ENCODE peak calls at places on chromosomes 11 and 22, in nine cellular contexts. One of them, this sample, is unnamed.

GRCh38 chr22:24482586-24482985 is 12.5 kb upstream of the UPB1 start:
- DNase-seq in lower leg skin: no peak
- DNase-seq in stomach: no peak
- DNase-seq in body of pancreas: no peak
- DNase-seq in HCT116: no peak
- DNase-seq in GM12878: no peak
- DNase-seq in A549: no peak
- DNase-seq in transverse colon: no peak
- DNase-seq in spleen: no peak
- DNase-seq in this sample: no peak

GRCh38 chr11:46296520-46297448 is 19.3 kb downstream of the CREB3L1 start:
- DNase-seq in lower leg skin: no peak
- DNase-seq in stomach: no peak
- DNase-seq in body of pancreas: peak; percentile 43
- DNase-seq in HCT116: no peak
- DNase-seq in GM12878: no peak
- DNase-seq in A549: no peak
- DNase-seq in transverse colon: no peak
- DNase-seq in spleen: no peak
- DNase-seq in this sample: no peak

GRCh38 chr11:112806876-112807275 is 154.3 kb upstream of the NCAM1 start:
- DNase-seq in lower leg skin: no peak
- DNase-seq in stomach: no peak
- DNase-seq in body of pancreas: no peak
- DNase-seq in HCT116: no peak
- DNase-seq in GM12878: no peak
- DNase-seq in A549: no peak
- DNase-seq in transverse colon: no peak
- DNase-seq in spleen: no peak
- DNase-seq in this sample: no peak

GRCh38 chr11:131837562-131837961 is 467.1 kb downstream of the NTM start:
- DNase-seq in lower leg skin: no peak
- DNase-seq in stomach: no peak
- DNase-seq in body of pancreas: no peak
- DNase-seq in HCT116: no peak
- DNase-seq in GM12878: no peak
- DNase-seq in A549: no peak
- DNase-seq in transverse colon: no peak
- DNase-seq in spleen: no peak
- DNase-seq in this sample: no peak

GRCh38 chr22:30182365-30182764 is 64.2 kb downstream of the LIF start:
- DNase-seq in lower leg skin: no peak
- DNase-seq in stomach: no peak
- DNase-seq in body of pancreas: no peak
- DNase-seq in HCT116: no peak
- DNase-seq in GM12878: no peak
- DNase-seq in A549: no peak
- DNase-seq in transverse colon: no peak
- DNase-seq in spleen: no peak
- DNase-seq in this sample: no peak

GRCh38 chr11:70220920-70221319 is 17.8 kb downstream of the FADD start:
- DNase-seq in lower leg skin: no peak
- DNase-seq in stomach: no peak
- DNase-seq in body of pancreas: no peak
- DNase-seq in HCT116: no peak
- DNase-seq in GM12878: no peak
- DNase-seq in A549: no peak
- DNase-seq in transverse colon: no peak
- DNase-seq in spleen: no peak
- DNase-seq in this sample: no peak

GRCh38 chr11:2578006-2578933 is 121.5 kb downstream of the KCNQ1OT1 start:
- DNase-seq in lower leg skin: no peak
- DNase-seq in stomach: peak; percentile 44
- DNase-seq in body of pancreas: peak; percentile 14
- DNase-seq in HCT116: no peak
- DNase-seq in GM12878: no peak
- DNase-seq in A549: no peak
- DNase-seq in transverse colon: peak; percentile 8
- DNase-seq in spleen: peak; percentile 67
- DNase-seq in this sample: peak; percentile 50

GRCh38 chr11:107848345-107848744 is 10.2 kb downstream of the SLC35F2 start:
- DNase-seq in lower leg skin: no peak
- DNase-seq in stomach: no peak
- DNase-seq in body of pancreas: no peak
- DNase-seq in HCT116: no peak
- DNase-seq in GM12878: no peak
- DNase-seq in A549: no peak
- DNase-seq in transverse colon: no peak
- DNase-seq in spleen: no peak
- DNase-seq in this sample: no peak

GRCh38 chr22:39990688-39991087 is 4.1 kb upstream of the FAM83F start:
- DNase-seq in lower leg skin: no peak
- DNase-seq in stomach: no peak
- DNase-seq in body of pancreas: no peak
- DNase-seq in HCT116: no peak
- DNase-seq in GM12878: no peak
- DNase-seq in A549: no peak
- DNase-seq in transverse colon: no peak
- DNase-seq in spleen: no peak
- DNase-seq in this sample: no peak

GRCh38 chr11:128297111-128297651 is 290.2 kb downstream of the ETS1 start:
- DNase-seq in lower leg skin: no peak
- DNase-seq in stomach: peak; percentile 30
- DNase-seq in body of pancreas: no peak
- DNase-seq in HCT116: no peak
- DNase-seq in GM12878: no peak
- DNase-seq in A549: no peak
- DNase-seq in transverse colon: no peak
- DNase-seq in spleen: no peak
- DNase-seq in this sample: no peak

GRCh38 chr11:84019576-84020194 is 733.5 kb upstream of the CCDC90B start:
- DNase-seq in lower leg skin: no peak
- DNase-seq in stomach: no peak
- DNase-seq in body of pancreas: no peak
- DNase-seq in HCT116: no peak
- DNase-seq in GM12878: no peak
- DNase-seq in A549: no peak
- DNase-seq in transverse colon: no peak
- DNase-seq in spleen: no peak
- DNase-seq in this sample: no peak

GRCh38 chr11:2468363-2469240 is 23.8 kb downstream of the KCNQ1 start:
- DNase-seq in lower leg skin: peak; percentile 4
- DNase-seq in stomach: peak; percentile 21
- DNase-seq in body of pancreas: no peak
- DNase-seq in HCT116: no peak
- DNase-seq in GM12878: no peak
- DNase-seq in A549: no peak
- DNase-seq in transverse colon: no peak
- DNase-seq in spleen: no peak
- DNase-seq in this sample: no peak

GRCh38 chr11:66904055-66904454 is 47.2 kb downstream of the LRFN4 start:
- DNase-seq in lower leg skin: no peak
- DNase-seq in stomach: no peak
- DNase-seq in body of pancreas: peak; percentile 12
- DNase-seq in HCT116: peak; percentile 23
- DNase-seq in GM12878: no peak
- DNase-seq in A549: peak; percentile 88
- DNase-seq in transverse colon: peak; percentile 66
- DNase-seq in spleen: no peak
- DNase-seq in this sample: no peak

GRCh38 chr11:22780914-22781593 is 48.5 kb downstream of the SVIP start:
- DNase-seq in lower leg skin: no peak
- DNase-seq in stomach: no peak
- DNase-seq in body of pancreas: no peak
- DNase-seq in HCT116: no peak
- DNase-seq in GM12878: no peak
- DNase-seq in A549: no peak
- DNase-seq in transverse colon: no peak
- DNase-seq in spleen: no peak
- DNase-seq in this sample: no peak

GRCh38 chr11:61140416-61140815 is 20.8 kb downstream of the VPS37C start:
- DNase-seq in lower leg skin: no peak
- DNase-seq in stomach: peak; percentile 55
- DNase-seq in body of pancreas: no peak
- DNase-seq in HCT116: no peak
- DNase-seq in GM12878: no peak
- DNase-seq in A549: no peak
- DNase-seq in transverse colon: no peak
- DNase-seq in spleen: peak; percentile 63
- DNase-seq in this sample: no peak

GRCh38 chr11:118953265-118953664 is 2.8 kb upstream of the UPK2 start:
- DNase-seq in lower leg skin: no peak
- DNase-seq in stomach: no peak
- DNase-seq in body of pancreas: no peak
- DNase-seq in HCT116: no peak
- DNase-seq in GM12878: no peak
- DNase-seq in A549: peak; percentile 22
- DNase-seq in transverse colon: no peak
- DNase-seq in spleen: peak; percentile 25
- DNase-seq in this sample: no peak

GRCh38 chr11:70133771-70134170 is 55.7 kb downstream of the ANO1 start:
- DNase-seq in lower leg skin: no peak
- DNase-seq in stomach: no peak
- DNase-seq in body of pancreas: no peak
- DNase-seq in HCT116: no peak
- DNase-seq in GM12878: no peak
- DNase-seq in A549: no peak
- DNase-seq in transverse colon: no peak
- DNase-seq in spleen: no peak
- DNase-seq in this sample: no peak

GRCh38 chr11:117495357-117495756 is 167.7 kb downstream of the CEP164 start:
- DNase-seq in lower leg skin: no peak
- DNase-seq in stomach: no peak
- DNase-seq in body of pancreas: no peak
- DNase-seq in HCT116: no peak
- DNase-seq in GM12878: no peak
- DNase-seq in A549: no peak
- DNase-seq in transverse colon: no peak
- DNase-seq in spleen: no peak
- DNase-seq in this sample: no peak

GRCh38 chr11:69942333-69942820 is 123.2 kb upstream of the FGF3 start:
- DNase-seq in lower leg skin: no peak
- DNase-seq in stomach: no peak
- DNase-seq in body of pancreas: no peak
- DNase-seq in HCT116: no peak
- DNase-seq in GM12878: no peak
- DNase-seq in A549: no peak
- DNase-seq in transverse colon: no peak
- DNase-seq in spleen: peak; percentile 43
- DNase-seq in this sample: no peak

GRCh38 chr11:65642014-65642671 is 4.2 kb downstream of the SIPA1 start:
- DNase-seq in lower leg skin: no peak
- DNase-seq in stomach: no peak
- DNase-seq in body of pancreas: no peak
- DNase-seq in HCT116: no peak
- DNase-seq in GM12878: no peak
- DNase-seq in A549: no peak
- DNase-seq in transverse colon: no peak
- DNase-seq in spleen: peak; percentile 84
- DNase-seq in this sample: no peak

GRCh38 chr11:35852056-35852455 is 91.8 kb upstream of the LDLRAD3 start:
- DNase-seq in lower leg skin: no peak
- DNase-seq in stomach: no peak
- DNase-seq in body of pancreas: peak; percentile 13
- DNase-seq in HCT116: no peak
- DNase-seq in GM12878: no peak
- DNase-seq in A549: no peak
- DNase-seq in transverse colon: peak; percentile 9
- DNase-seq in spleen: no peak
- DNase-seq in this sample: no peak

GRCh38 chr22:49015993-49016908 is 811.4 kb downstream of the BRD1 start:
- DNase-seq in lower leg skin: no peak
- DNase-seq in stomach: peak; percentile 22
- DNase-seq in body of pancreas: no peak
- DNase-seq in HCT116: no peak
- DNase-seq in GM12878: no peak
- DNase-seq in A549: no peak
- DNase-seq in transverse colon: no peak
- DNase-seq in spleen: no peak
- DNase-seq in this sample: no peak

GRCh38 chr11:7600205-7600775 is 73.0 kb downstream of the CYB5R2 start:
- DNase-seq in lower leg skin: peak; percentile 92
- DNase-seq in stomach: peak; percentile 72
- DNase-seq in body of pancreas: peak; percentile 42
- DNase-seq in HCT116: peak; percentile 18
- DNase-seq in GM12878: no peak
- DNase-seq in A549: peak; percentile 83
- DNase-seq in transverse colon: peak; percentile 21
- DNase-seq in spleen: no peak
- DNase-seq in this sample: peak; percentile 88

GRCh38 chr11:57818812-57819211 is 57.2 kb downstream of the CTNND1 start:
- DNase-seq in lower leg skin: no peak
- DNase-seq in stomach: no peak
- DNase-seq in body of pancreas: no peak
- DNase-seq in HCT116: no peak
- DNase-seq in GM12878: no peak
- DNase-seq in A549: no peak
- DNase-seq in transverse colon: no peak
- DNase-seq in spleen: no peak
- DNase-seq in this sample: no peak
- TF ChIP-seq CTCF in lower leg skin: no peak
- TF ChIP-seq CTCF in stomach: no peak
- TF ChIP-seq CTCF in body of pancreas: no peak
- TF ChIP-seq CTCF in HCT116: no peak
- TF ChIP-seq CTCF in GM12878: no peak
- TF ChIP-seq CTCF in A549: no peak
- TF ChIP-seq CTCF in transverse colon: no peak
- TF ChIP-seq CTCF in spleen: no peak
- TF ChIP-seq CTCF in this sample: no peak

GRCh38 chr11:59135648-59136461 is 6.8 kb upstream of the FAM111A start:
- DNase-seq in lower leg skin: peak; percentile 76
- DNase-seq in stomach: peak; percentile 86
- DNase-seq in body of pancreas: peak; percentile 87
- DNase-seq in HCT116: peak; percentile 49
- DNase-seq in GM12878: peak; percentile 40
- DNase-seq in A549: peak; percentile 73
- DNase-seq in transverse colon: peak; percentile 85
- DNase-seq in spleen: peak; percentile 97
- DNase-seq in this sample: peak; percentile 88
- TF ChIP-seq POLR2A in lower leg skin: no peak
- TF ChIP-seq POLR2A in stomach: no peak
- TF ChIP-seq POLR2A in body of pancreas: no peak
- TF ChIP-seq POLR2A in HCT116: no peak
- TF ChIP-seq POLR2A in GM12878: no peak
- TF ChIP-seq POLR2A in A549: no peak
- TF ChIP-seq POLR2A in transverse colon: no peak
- TF ChIP-seq POLR2A in spleen: no peak
- TF ChIP-seq POLR2A in this sample: no peak

GRCh38 chr11:64227405-64227956 is 1.4 kb downstream of the NUDT22 start:
- DNase-seq in lower leg skin: no peak
- DNase-seq in stomach: peak; percentile 65
- DNase-seq in body of pancreas: peak; percentile 80
- DNase-seq in HCT116: no peak
- DNase-seq in GM12878: no peak
- DNase-seq in A549: no peak
- DNase-seq in transverse colon: no peak
- DNase-seq in spleen: peak; percentile 74
- DNase-seq in this sample: no peak
- H3K4me3 ChIP-seq in lower leg skin: no peak overlapping the region
- H3K4me3 ChIP-seq in stomach: peak overlapping the region; percentile 70
- H3K4me3 ChIP-seq in body of pancreas: no peak overlapping the region
- H3K4me3 ChIP-seq in HCT116: peak overlapping the region; percentile 90
- H3K4me3 ChIP-seq in GM12878: peak overlapping the region; percentile 90
- H3K4me3 ChIP-seq in A549: peak overlapping the region; percentile 97
- H3K4me3 ChIP-seq in transverse colon: peak overlapping the region; percentile 90
- H3K4me3 ChIP-seq in spleen: peak overlapping the region; percentile 72
- H3K4me3 ChIP-seq in this sample: peak overlapping the region; percentile 88

GRCh38 chr11:104343578-104343977 is 179.6 kb upstream of the PDGFD start:
- DNase-seq in lower leg skin: no peak
- DNase-seq in stomach: no peak
- DNase-seq in body of pancreas: no peak
- DNase-seq in HCT116: peak; percentile 31
- DNase-seq in GM12878: no peak
- DNase-seq in A549: peak; percentile 17
- DNase-seq in transverse colon: no peak
- DNase-seq in spleen: no peak
- DNase-seq in this sample: no peak
- TF ChIP-seq CTCF in lower leg skin: no peak
- TF ChIP-seq CTCF in stomach: no peak
- TF ChIP-seq CTCF in body of pancreas: peak; percentile 33
- TF ChIP-seq CTCF in HCT116: peak; percentile 48
- TF ChIP-seq CTCF in GM12878: peak; percentile 23
- TF ChIP-seq CTCF in A549: no peak
- TF ChIP-seq CTCF in transverse colon: peak; percentile 39
- TF ChIP-seq CTCF in spleen: peak; percentile 25
- TF ChIP-seq CTCF in this sample: no peak

This sample was measured in suprapubic skin.